ENCODE peak calls at places on chromosomes 3 and 15, in eight cellular contexts. L is Peyer's patch; N is cardiac muscle cell; W is hepatocyte; J is thoracic aorta; Z is psoas muscle; R is CD8-positive, alpha-beta T cell; E is ovary. T is an unnamed sample.

GRCh38 chr3:140883428-140883827 is 58.2 kb upstream of the SLC25A36 start:
- DNase-seq in L (no peak), N (no peak), W (no peak), J (no peak), Z (no peak), R (no peak), E (no peak), T (no peak)

GRCh38 chr3:56926513-56927282 is 124.9 kb upstream of the ARHGEF3 start:
- DNase-seq in L (no peak), N (no peak), W (peak; percentile 37), J (no peak), Z (no peak), R (no peak), E (no peak), T (no peak)

GRCh38 chr3:141294848-141295247 is 63.2 kb downstream of the PXYLP1 start:
- DNase-seq in L (no peak), N (no peak), W (no peak), J (no peak), Z (no peak), R (no peak), E (no peak), T (no peak)

GRCh38 chr3:47339951-47340350 is 40.9 kb upstream of the PTPN23 start:
- DNase-seq in L (no peak), N (no peak), W (no peak), J (no peak), Z (no peak), R (no peak), E (no peak), T (no peak)

GRCh38 chr3:171183042-171183441 is 156.5 kb upstream of the SLC2A2 start:
- DNase-seq in L (no peak), N (no peak), W (peak; percentile 36), J (no peak), Z (no peak), R (no peak), E (no peak), T (peak; percentile 48)

GRCh38 chr15:78000089-78000926 is 77.2 kb downstream of the TBC1D2B start:
- DNase-seq in L (peak; percentile 94), N (peak; percentile 92), W (peak; percentile 88), J (no peak), Z (peak; percentile 90), R (peak; percentile 82), E (peak; percentile 56), T (peak; percentile 96)

GRCh38 chr15:74821091-74821789 is 5.2 kb upstream of the CPLX3 start:
- DNase-seq in L (no peak), N (peak; percentile 28), W (no peak), J (no peak), Z (no peak), R (no peak), E (no peak), T (no peak)

GRCh38 chr15:51089699-51090098 is 5.0 kb downstream of the TNFAIP8L3 start:
- DNase-seq in L (no peak), N (no peak), W (no peak), J (no peak), Z (no peak), R (no peak), E (peak; percentile 42), T (peak; percentile 55)

GRCh38 chr3:161927131-161927530 is 430.5 kb downstream of the OTOL1 start:
- DNase-seq in L (no peak), N (no peak), W (no peak), J (no peak), Z (no peak), R (no peak), E (no peak), T (no peak)

GRCh38 chr3:191397771-191398170 is 63.2 kb upstream of the PYDC2 start:
- DNase-seq in L (no peak), N (no peak), W (no peak), J (no peak), Z (no peak), R (no peak), E (no peak), T (no peak)

GRCh38 chr15:36831915-36832310 is 252.5 kb downstream of the CDIN1 start:
- DNase-seq in L (no peak), N (peak; percentile 67), W (no peak), J (no peak), Z (no peak), R (no peak), E (no peak), T (no peak)

GRCh38 chr15:39313467-39313866 is 267.4 kb upstream of the THBS1 start:
- DNase-seq in L (no peak), N (no peak), W (no peak), J (no peak), Z (no peak), R (no peak), E (no peak), T (no peak)

GRCh38 chr3:10770981-10771380 is 45.0 kb upstream of the SLC6A11 start:
- DNase-seq in L (no peak), N (no peak), W (no peak), J (no peak), Z (no peak), R (no peak), E (no peak), T (no peak)

GRCh38 chr15:31955734-31956133 is 74.6 kb upstream of the CHRNA7 start:
- DNase-seq in L (no peak), N (no peak), W (no peak), J (no peak), Z (no peak), R (no peak), E (no peak), T (no peak)

GRCh38 chr3:21573291-21573690 is 177.7 kb downstream of the ZNF385D start:
- DNase-seq in L (no peak), N (no peak), W (no peak), J (no peak), Z (no peak), R (no peak), E (no peak), T (no peak)

GRCh38 chr15:74375303-74375693 is 7.9 kb upstream of the CYP11A1 start:
- DNase-seq in L (peak; percentile 78), N (peak; percentile 86), W (peak; percentile 89), J (peak; percentile 44), Z (peak; percentile 85), R (peak; percentile 86), E (peak; percentile 90), T (peak; percentile 87)

GRCh38 chr15:37181339-37181738 is 81.0 kb upstream of the MEIS2 start:
- DNase-seq in L (no peak), N (no peak), W (no peak), J (no peak), Z (no peak), R (no peak), E (no peak), T (no peak)

GRCh38 chr15:84009616-84010015 is 226.0 kb upstream of the GOLGA6L4 start:
- DNase-seq in L (no peak), N (no peak), W (no peak), J (no peak), Z (peak; percentile 67), R (no peak), E (no peak), T (no peak)

GRCh38 chr15:57111002-57111401 is 192.6 kb downstream of the TCF12 start:
- DNase-seq in L (no peak), N (no peak), W (no peak), J (no peak), Z (no peak), R (no peak), E (no peak), T (no peak)
- H3K4me3 ChIP-seq in L (no peak overlapping the region), N (no peak overlapping the region), W (no peak overlapping the region), J (no peak overlapping the region), Z (no peak overlapping the region), R (no peak overlapping the region), E (no peak overlapping the region), T (no peak overlapping the region)

GRCh38 chr15:42151012-42151615 is 5.3 kb downstream of the PLA2G4F start:
- DNase-seq in L (no peak), N (no peak), W (no peak), J (no peak), Z (no peak), R (no peak), E (no peak), T (no peak)

GRCh38 chr15:42152921-42153680 is 3.3 kb downstream of the PLA2G4F start:
- DNase-seq in L (no peak), N (no peak), W (no peak), J (no peak), Z (no peak), R (no peak), E (no peak), T (peak; percentile 4)

GRCh38 chr15:42153874-42154575 is 2.4 kb downstream of the PLA2G4F start:
- DNase-seq in L (no peak), N (no peak), W (no peak), J (no peak), Z (no peak), R (no peak), E (no peak), T (no peak)

GRCh38 chr15:42151736-42152135 is 4.7 kb downstream of the PLA2G4F start:
- DNase-seq in L (no peak), N (no peak), W (no peak), J (no peak), Z (no peak), R (no peak), E (no peak), T (no peak)

DNA sequence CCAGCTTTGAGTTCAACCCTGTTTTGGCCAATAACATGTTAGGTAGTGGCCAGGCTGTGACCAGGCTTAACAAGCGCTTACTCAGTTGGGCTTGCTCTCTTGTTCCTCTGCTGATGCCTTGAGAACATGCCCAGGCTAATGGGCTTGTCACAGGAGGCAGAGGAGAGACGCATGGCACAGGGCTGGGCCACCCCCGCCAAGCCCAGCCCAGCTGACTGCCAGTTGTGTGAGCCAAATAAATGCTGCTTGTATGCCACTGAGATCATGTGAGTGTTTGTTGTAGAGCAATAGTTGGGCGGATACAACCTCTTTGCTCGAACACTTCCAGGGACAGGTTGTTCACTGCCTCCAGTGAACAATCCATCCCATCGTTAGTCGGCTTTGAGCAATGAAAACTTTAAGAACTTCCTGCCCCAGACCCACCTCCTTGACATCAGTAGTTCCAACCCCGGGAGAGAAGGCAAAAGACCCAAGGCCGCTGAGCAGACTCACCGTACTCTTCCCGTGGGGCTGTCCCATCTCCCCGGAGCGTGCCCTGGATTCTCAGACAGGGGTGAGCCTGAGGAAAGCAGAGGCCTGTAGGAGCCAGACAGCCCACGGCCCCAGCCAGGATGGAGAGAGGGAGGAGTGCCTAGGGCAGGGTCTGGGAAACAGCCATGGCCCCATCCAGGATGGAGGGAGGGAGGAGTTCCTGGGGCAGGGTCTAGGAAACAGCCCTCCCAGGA is 4.1 kb downstream of the PLA2G4F start:
- DNase-seq in L (no peak), N (no peak), W (no peak), J (no peak), Z (peak; percentile 89), R (no peak), E (no peak), T (no peak)
- H3K4me1 ChIP-seq in L (no peaks in the 10 kb centered on the region), N (peaks cover 36% of the 10 kb centered on the region), W (peaks cover 5% of the 10 kb centered on the region), J (peaks cover 2% of the 10 kb centered on the region), Z (peaks cover 27% of the 10 kb centered on the region), R (no peaks in the 10 kb centered on the region), E (no peaks in the 10 kb centered on the region), T (no peaks in the 10 kb centered on the region)

GRCh38 chr15:41581110-41581509 is 22.1 kb downstream of the TYRO3 start:
- DNase-seq in L (no peak), N (no peak), W (peak; percentile 71), J (no peak), Z (no peak), R (no peak), E (no peak), T (no peak)
- TF ChIP-seq CTCF in L (no peak), N (peak; percentile 20), W (peak; percentile 47), J (no peak), Z (no peak), R (no peak), E (no peak), T (no peak)

DNA sequence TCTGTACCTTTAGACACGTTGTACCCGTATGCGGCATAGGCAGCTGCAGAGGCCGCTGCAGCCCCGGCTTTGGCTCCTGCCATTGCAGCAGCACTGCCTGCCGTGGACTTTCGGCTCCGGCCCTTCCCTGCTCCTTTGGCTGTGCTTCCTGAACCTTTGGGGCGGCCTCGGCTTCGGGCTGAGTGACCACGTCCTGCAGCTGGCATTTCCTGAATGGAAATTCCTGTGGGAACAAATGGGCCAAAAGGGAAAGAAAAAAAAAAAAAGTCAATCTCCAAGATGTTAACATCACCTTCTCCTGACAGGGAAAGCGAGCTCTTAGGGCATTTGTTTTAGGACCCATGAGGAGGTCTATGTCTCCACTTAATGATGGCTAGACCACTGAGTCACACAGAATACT is 29.6 kb downstream of the CHAC1 start:
- DNase-seq in L (no peak), N (no peak), W (no peak), J (no peak), Z (no peak), R (no peak), E (no peak), T (peak; percentile 33)
- H3K4me3 ChIP-seq in L (no peak overlapping the region), N (no peak overlapping the region), W (no peak overlapping the region), J (no peak overlapping the region), Z (no peak overlapping the region), R (no peak overlapping the region), E (no peak overlapping the region), T (no peak overlapping the region)

T was measured in adrenal gland.